ENCODE peak calls at places on chromosomes 16 and 17, in five cellular contexts. One of them, this sample, is unnamed.

GRCh38 chr17:78883090-78883532 is 19.9 kb downstream of the CEP295NL start:
- DNase-seq in AG04450: no peak
- DNase-seq in fibroblast of the aortic adventitia: peak
- DNase-seq in MCF 10A: no peak
- DNase-seq in GM13976: no peak
- DNase-seq in this sample: peak

GRCh38 chr16:23362460-23363317 is 60.6 kb downstream of the SCNN1B start:
- DNase-seq in AG04450: no peak
- DNase-seq in fibroblast of the aortic adventitia: no peak
- DNase-seq in MCF 10A: peak
- DNase-seq in GM13976: no peak
- DNase-seq in this sample: no peak

GRCh38 chr16:1929105-1929504 is 10.9 kb upstream of the HS3ST6 start:
- DNase-seq in AG04450: no peak
- DNase-seq in fibroblast of the aortic adventitia: peak
- DNase-seq in MCF 10A: no peak
- DNase-seq in GM13976: peak
- DNase-seq in this sample: no peak

GRCh38 chr16:70725024-70725911 is 39.4 kb upstream of the MTSS2 start:
- DNase-seq in AG04450: no peak
- DNase-seq in fibroblast of the aortic adventitia: no peak
- DNase-seq in MCF 10A: no peak
- DNase-seq in GM13976: no peak
- DNase-seq in this sample: no peak

GRCh38 chr17:81301195-81302144 is 6.4 kb upstream of the SLC38A10 start:
- DNase-seq in AG04450: no peak
- DNase-seq in fibroblast of the aortic adventitia: no peak
- DNase-seq in MCF 10A: no peak
- DNase-seq in GM13976: no peak
- DNase-seq in this sample: no peak

GRCh38 chr16:49333268-49333597 is 40.4 kb upstream of the C16orf78 start:
- DNase-seq in AG04450: no peak
- DNase-seq in fibroblast of the aortic adventitia: no peak
- DNase-seq in MCF 10A: no peak
- DNase-seq in GM13976: no peak
- DNase-seq in this sample: no peak

GRCh38 chr16:85878875-85879274 is 20.1 kb upstream of the IRF8 start:
- DNase-seq in AG04450: peak
- DNase-seq in fibroblast of the aortic adventitia: peak
- DNase-seq in MCF 10A: peak
- DNase-seq in GM13976: no peak
- DNase-seq in this sample: no peak

GRCh38 chr16:81798311-81799137 is 19.4 kb downstream of the PLCG2 start:
- DNase-seq in AG04450: no peak
- DNase-seq in fibroblast of the aortic adventitia: no peak
- DNase-seq in MCF 10A: no peak
- DNase-seq in GM13976: peak
- DNase-seq in this sample: no peak

GRCh38 chr17:78374631-78375274 is 3.7 kb upstream of the PGS1 start:
- DNase-seq in AG04450: no peak
- DNase-seq in fibroblast of the aortic adventitia: peak
- DNase-seq in MCF 10A: peak
- DNase-seq in GM13976: no peak
- DNase-seq in this sample: no peak

GRCh38 chr17:75976175-75976848 is 2.7 kb downstream of the ACOX1 start:
- DNase-seq in AG04450: no peak
- DNase-seq in fibroblast of the aortic adventitia: peak
- DNase-seq in MCF 10A: no peak
- DNase-seq in GM13976: no peak
- DNase-seq in this sample: no peak

GRCh38 chr17:66686601-66687000 is 148.3 kb upstream of the CACNG5 start:
- DNase-seq in AG04450: no peak
- DNase-seq in fibroblast of the aortic adventitia: no peak
- DNase-seq in MCF 10A: no peak
- DNase-seq in GM13976: no peak
- DNase-seq in this sample: no peak

GRCh38 chr16:50021509-50021908 is 3.5 kb upstream of the CNEP1R1 start:
- DNase-seq in AG04450: no peak
- DNase-seq in fibroblast of the aortic adventitia: no peak
- DNase-seq in MCF 10A: peak
- DNase-seq in GM13976: no peak
- DNase-seq in this sample: no peak

GRCh38 chr17:19237389-19238166 is 412 bp downstream of the EPN2 start:
- DNase-seq in AG04450: no peak
- DNase-seq in fibroblast of the aortic adventitia: no peak
- DNase-seq in MCF 10A: no peak
- DNase-seq in GM13976: peak
- DNase-seq in this sample: peak
- TF ChIP-seq CTCF in AG04450: no peak
- TF ChIP-seq CTCF in fibroblast of the aortic adventitia: no peak
- TF ChIP-seq CTCF in MCF 10A: no peak
- TF ChIP-seq CTCF in GM13976: no peak
- TF ChIP-seq CTCF in this sample: no peak

GRCh38 chr17:55210292-55210691 is 54.5 kb upstream of the HLF start:
- DNase-seq in AG04450: no peak
- DNase-seq in fibroblast of the aortic adventitia: no peak
- DNase-seq in MCF 10A: no peak
- DNase-seq in GM13976: no peak
- DNase-seq in this sample: no peak
- TF ChIP-seq CTCF in AG04450: no peak
- TF ChIP-seq CTCF in fibroblast of the aortic adventitia: no peak
- TF ChIP-seq CTCF in MCF 10A: no peak
- TF ChIP-seq CTCF in GM13976: no peak
- TF ChIP-seq CTCF in this sample: no peak

DNA sequence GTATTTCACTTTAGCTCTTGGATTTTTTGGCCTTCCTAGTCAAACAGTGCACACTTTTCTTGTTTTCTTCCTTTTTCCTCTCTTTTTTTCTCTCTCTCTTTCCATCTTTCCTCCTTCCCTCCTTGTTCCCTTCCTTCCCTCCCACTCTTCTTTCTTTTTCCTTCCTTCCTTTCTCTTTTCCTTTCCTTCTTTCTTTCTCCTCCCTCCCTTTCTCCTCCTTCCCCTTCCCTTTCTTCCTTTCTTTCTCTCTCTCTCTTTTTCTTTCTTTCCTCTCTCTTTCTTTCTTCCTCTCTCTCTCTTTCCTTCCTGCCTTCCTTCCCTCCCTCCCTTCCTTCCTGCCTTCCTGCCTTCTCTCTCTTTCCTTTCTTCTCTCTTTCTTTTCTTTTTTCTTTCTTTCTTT is 181.6 kb upstream of the ELAC2 start:
- DNase-seq in AG04450: no peak
- DNase-seq in fibroblast of the aortic adventitia: no peak
- DNase-seq in MCF 10A: no peak
- DNase-seq in GM13976: no peak
- DNase-seq in this sample: no peak
- TF ChIP-seq CTCF in AG04450: no peak
- TF ChIP-seq CTCF in fibroblast of the aortic adventitia: no peak
- TF ChIP-seq CTCF in MCF 10A: no peak
- TF ChIP-seq CTCF in GM13976: no peak
- TF ChIP-seq CTCF in this sample: no peak

GRCh38 chr17:36542755-36543154 is 2.0 kb upstream of the GGNBP2 start:
- DNase-seq in AG04450: no peak
- DNase-seq in fibroblast of the aortic adventitia: no peak
- DNase-seq in MCF 10A: no peak
- DNase-seq in GM13976: no peak
- DNase-seq in this sample: no peak

GRCh38 chr17:36545093-36545464 is 360 bp downstream of the GGNBP2 start:
- DNase-seq in AG04450: no peak
- DNase-seq in fibroblast of the aortic adventitia: no peak
- DNase-seq in MCF 10A: no peak
- DNase-seq in GM13976: no peak
- DNase-seq in this sample: no peak

GRCh38 chr17:36544320-36545092 is at the start of gene GGNBP2:
- DNase-seq in AG04450: peak
- DNase-seq in fibroblast of the aortic adventitia: peak
- DNase-seq in MCF 10A: peak
- DNase-seq in GM13976: peak
- DNase-seq in this sample: peak

GRCh38 chr17:36545465-36546417 is 1.0 kb downstream of the GGNBP2 start:
- DNase-seq in AG04450: peak
- DNase-seq in fibroblast of the aortic adventitia: peak
- DNase-seq in MCF 10A: peak
- DNase-seq in GM13976: peak
- DNase-seq in this sample: peak

DNA sequence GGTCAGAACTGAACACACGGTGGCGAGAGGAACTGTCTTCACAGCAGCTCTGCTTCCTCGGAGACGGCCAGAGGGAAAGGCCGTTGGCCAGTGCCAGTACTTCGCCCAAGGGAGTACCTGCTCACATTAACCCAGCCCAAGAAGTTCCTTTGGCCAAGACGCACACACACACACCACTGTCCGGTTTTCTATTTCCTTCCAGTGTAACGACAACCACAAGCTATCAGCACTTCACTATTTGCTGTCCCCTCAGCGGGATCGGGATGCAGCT is 735 bp upstream of the GGNBP2 start:
- DNase-seq in AG04450: no peak
- DNase-seq in fibroblast of the aortic adventitia: peak
- DNase-seq in MCF 10A: no peak
- DNase-seq in GM13976: peak
- DNase-seq in this sample: no peak
- TF ChIP-seq CTCF in AG04450: peak
- TF ChIP-seq CTCF in fibroblast of the aortic adventitia: peak
- TF ChIP-seq CTCF in MCF 10A: no peak
- TF ChIP-seq CTCF in GM13976: no peak
- TF ChIP-seq CTCF in this sample: no peak

GRCh38 chr17:50558581-50558954 is 1.9 kb upstream of the CACNA1G start:
- DNase-seq in AG04450: no peak
- DNase-seq in fibroblast of the aortic adventitia: no peak
- DNase-seq in MCF 10A: no peak
- DNase-seq in GM13976: no peak
- DNase-seq in this sample: no peak
- TF ChIP-seq CTCF in AG04450: no peak
- TF ChIP-seq CTCF in fibroblast of the aortic adventitia: no peak
- TF ChIP-seq CTCF in MCF 10A: no peak
- TF ChIP-seq CTCF in GM13976: no peak
- TF ChIP-seq CTCF in this sample: no peak

DNA sequence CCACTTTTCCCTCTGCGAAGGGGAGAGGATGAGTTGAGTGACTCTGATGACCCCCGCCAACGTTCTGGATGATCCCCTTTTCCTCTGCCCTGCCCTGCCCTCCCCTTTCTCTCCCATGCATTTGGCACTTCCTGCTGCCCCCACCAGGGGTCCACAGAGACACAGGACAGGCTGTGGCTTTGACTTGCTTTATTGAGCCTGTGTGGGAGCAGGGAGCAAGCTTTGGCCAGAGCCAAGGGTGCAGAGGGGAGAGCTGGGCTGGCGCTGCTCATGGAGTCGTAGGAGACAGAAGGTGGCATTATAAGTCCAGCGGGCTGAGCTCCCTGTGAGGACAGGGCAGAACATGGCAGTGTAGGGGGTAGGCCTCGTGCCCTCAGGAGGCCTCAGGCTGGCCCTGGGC is 1.6 kb downstream of the PPY start:
- DNase-seq in AG04450: no peak
- DNase-seq in fibroblast of the aortic adventitia: peak
- DNase-seq in MCF 10A: peak
- DNase-seq in GM13976: no peak
- DNase-seq in this sample: no peak
- TF ChIP-seq CTCF in AG04450: peak
- TF ChIP-seq CTCF in fibroblast of the aortic adventitia: peak
- TF ChIP-seq CTCF in MCF 10A: peak
- TF ChIP-seq CTCF in GM13976: no peak
- TF ChIP-seq CTCF in this sample: no peak

GRCh38 chr16:53372942-53373871 is 61.1 kb upstream of the RBL2 start:
- DNase-seq in AG04450: no peak
- DNase-seq in fibroblast of the aortic adventitia: no peak
- DNase-seq in MCF 10A: peak
- DNase-seq in GM13976: peak
- DNase-seq in this sample: no peak
- TF ChIP-seq CTCF in AG04450: no peak
- TF ChIP-seq CTCF in fibroblast of the aortic adventitia: no peak
- TF ChIP-seq CTCF in MCF 10A: no peak
- TF ChIP-seq CTCF in GM13976: no peak
- TF ChIP-seq CTCF in this sample: no peak

This sample was measured in omental fat pad.